ENCODE peak calls at places on chromosomes 4 and X, in six cellular contexts. V, B, J, F, Q and L are unnamed samples.

GRCh38 chrX:74535211-74535621 is 79.2 kb downstream of the RLIM start:
- DNase-seq in V (peak; percentile 12), B (peak; percentile 70), J (peak; percentile 65), F (no peak), Q (no peak), L (no peak)

GRCh38 chrX:6821730-6822129 is 286.8 kb upstream of the VCX3A start:
- DNase-seq in V (no peak), B (no peak), J (no peak), F (no peak), Q (no peak), L (no peak)

GRCh38 chrX:68698955-68699354 is 51.5 kb downstream of the STARD8 start:
- DNase-seq in V (no peak), B (no peak), J (peak; percentile 67), F (no peak), Q (peak; percentile 84), L (no peak)

GRCh38 chr4:3703343-3703676 is 62.9 kb upstream of the ADRA2C start:
- DNase-seq in V (no peak), B (no peak), J (no peak), F (no peak), Q (peak; percentile 27), L (peak; percentile 21)

GRCh38 chr4:145511913-145512522 is 30.4 kb downstream of the SMAD1 start:
- DNase-seq in V (no peak), B (peak; percentile 38), J (no peak), F (no peak), Q (no peak), L (no peak)

GRCh38 chr4:2583517-2583916 is 47.1 kb downstream of the FAM193A start:
- DNase-seq in V (peak; percentile 1), B (peak; percentile 63), J (no peak), F (no peak), Q (no peak), L (no peak)

GRCh38 chrX:8036914-8037313 is 109.7 kb upstream of the PNPLA4 start:
- DNase-seq in V (no peak), B (no peak), J (no peak), F (no peak), Q (no peak), L (no peak)

GRCh38 chrX:73446831-73447230 is at the start of gene CDX4:
- DNase-seq in V (no peak), B (no peak), J (peak; percentile 56), F (no peak), Q (no peak), L (no peak)

DNA sequence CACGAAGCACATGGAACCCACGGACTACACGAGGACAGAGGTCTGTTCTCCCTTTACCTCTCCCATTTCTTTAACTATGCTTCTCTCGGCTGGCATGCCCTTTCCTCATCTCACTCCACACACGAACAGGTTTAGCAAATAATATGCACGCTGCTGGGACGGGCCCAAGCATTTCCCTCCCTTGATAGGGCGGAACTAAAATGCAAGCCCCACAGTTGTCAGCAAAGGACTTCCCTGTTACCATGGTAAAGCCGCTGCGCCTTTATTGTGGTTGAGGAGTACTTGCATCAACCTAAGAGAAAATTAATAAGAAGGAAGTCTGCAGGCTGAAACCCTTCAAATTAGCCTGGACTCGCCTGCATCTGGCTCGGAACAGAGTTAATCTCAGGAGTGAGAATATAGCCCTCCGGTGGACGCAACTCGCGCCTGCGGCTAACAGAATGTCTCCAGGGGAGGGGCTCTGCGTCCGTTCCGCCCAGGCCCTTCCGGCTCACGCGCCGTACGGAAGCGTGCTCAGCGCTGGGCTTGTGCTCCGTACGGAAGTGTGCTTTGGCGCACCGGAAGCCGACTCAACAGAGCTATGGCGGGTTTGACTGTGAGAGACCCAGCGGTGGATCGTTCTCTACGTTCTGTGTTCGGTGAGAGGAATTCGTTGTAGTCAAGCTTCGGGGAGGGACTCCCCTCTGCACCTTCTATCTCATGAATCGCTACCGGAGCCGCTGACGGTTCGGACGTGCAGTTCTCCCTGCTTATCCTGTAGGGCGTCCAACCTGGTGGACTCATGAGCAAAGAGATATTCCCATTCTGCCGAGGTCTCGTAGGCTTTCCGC is at the start of gene CSTF2:
- DNase-seq in V (peak; percentile 19), B (peak; percentile 76), J (peak; percentile 90), F (peak; percentile 49), Q (peak; percentile 89), L (peak; percentile 60)
- TF ChIP-seq CTCF in V (peak; percentile 9), B (peak; percentile 18), J (peak; percentile 51), F (peak; percentile 39), Q (no peak), L (no peak)

GRCh38 chr4:24413311-24413784 is 171.0 kb downstream of the DHX15 start:
- DNase-seq in V (no peak), B (no peak), J (peak; percentile 67), F (no peak), Q (no peak), L (no peak)
- TF ChIP-seq CTCF in V (no peak), B (no peak), J (peak; percentile 55), F (no peak), Q (no peak), L (no peak)

GRCh38 chr4:88802138-88802537 is 104.5 kb upstream of the NAP1L5 start:
- DNase-seq in V (no peak), B (no peak), J (no peak), F (no peak), Q (no peak), L (no peak)
- TF ChIP-seq CTCF in V (no peak), B (no peak), J (no peak), F (no peak), Q (no peak), L (no peak)

GRCh38 chrX:105211051-105211575 is 9.4 kb downstream of the TEX13A start:
- DNase-seq in V (no peak), B (no peak), J (no peak), F (no peak), Q (no peak), L (no peak)

GRCh38 chrX:105209406-105209805 is 11.1 kb downstream of the TEX13A start:
- DNase-seq in V (no peak), B (no peak), J (no peak), F (no peak), Q (no peak), L (no peak)

GRCh38 chrX:105210258-105210657 is 10.2 kb downstream of the TEX13A start:
- DNase-seq in V (no peak), B (no peak), J (no peak), F (no peak), Q (no peak), L (no peak)
- TF ChIP-seq CTCF in V (no peak), B (no peak), J (peak; percentile 48), F (peak; percentile 30), Q (no peak), L (no peak)

GRCh38 chrX:23694606-23695005 is 27.3 kb downstream of the PRDX4 start:
- DNase-seq in V (no peak), B (peak; percentile 52), J (peak; percentile 76), F (peak; percentile 39), Q (peak; percentile 60), L (peak; percentile 44)
- TF ChIP-seq CTCF in V (peak; percentile 41), B (peak; percentile 60), J (peak; percentile 78), F (peak; percentile 77), Q (peak; percentile 33), L (peak; percentile 54)

DNA sequence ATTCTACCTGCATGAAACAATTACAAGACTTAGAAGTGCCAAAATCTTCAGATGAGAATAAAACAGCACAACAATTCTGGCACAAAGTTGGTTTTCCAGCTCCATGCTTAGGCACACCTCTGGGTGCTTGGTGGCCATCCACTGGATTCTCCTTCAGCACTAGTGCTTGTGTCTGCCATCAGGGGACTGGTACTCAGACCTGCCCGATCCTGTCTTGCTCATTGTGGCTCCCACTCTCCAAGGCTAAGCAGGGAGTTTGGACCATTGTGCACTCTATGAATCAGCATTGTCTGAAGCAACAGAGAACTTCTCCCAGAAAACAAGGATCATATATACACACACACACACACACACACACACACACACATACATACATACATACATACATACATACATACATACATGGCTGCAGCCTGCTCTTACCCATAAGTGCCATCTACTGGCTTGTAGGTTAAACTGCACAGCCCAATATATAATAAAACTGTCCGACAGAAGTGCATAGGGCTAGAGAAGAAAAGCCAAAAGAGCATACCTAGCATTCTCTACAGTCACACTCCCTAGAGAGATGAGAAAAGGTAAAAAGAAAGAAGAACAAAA is 345.3 kb upstream of the LCORL start:
- DNase-seq in V (no peak), B (peak; percentile 35), J (peak; percentile 49), F (no peak), Q (no peak), L (no peak)
- TF ChIP-seq CTCF in V (peak; percentile 50), B (peak; percentile 42), J (peak; percentile 74), F (peak; percentile 71), Q (peak; percentile 51), L (peak; percentile 14)